ENCODE peak calls at places on chromosomes 12 and 14, in seven cellular contexts. D is nephron progenitor cell, F is left ventricle myocardium inferior, I is HepG2, R is COR-L47, U is GDM1, V is colonic mucosa. L is an unnamed sample.
A peak's percentile ranks its signal among the peaks of the same experiment; 100 is the strongest.

GRCh38 chr12:91563011-91563410 is 380.4 kb upstream of the DCN start:
- DNase-seq in F (no peak), R (no peak), I (no peak), D (no peak), V (no peak), U (no peak), L (no peak)

GRCh38 chr12:100348657-100349454 is 8.0 kb upstream of the SLC17A8 start:
- DNase-seq in V (no peak), I (peak; percentile 54), U (no peak), R (peak; percentile 30), F (no peak), D (no peak), L (peak; percentile 62)

GRCh38 chr14:54920052-54920451 is 17.4 kb upstream of the GCH1 start:
- DNase-seq in D (no peak), V (no peak), R (peak; percentile 39), F (no peak), I (no peak), U (no peak), L (no peak)

GRCh38 chr12:8554451-8555195 is 13.9 kb upstream of the CLEC4E start:
- DNase-seq in U (no peak), D (no peak), F (no peak), R (no peak), V (no peak), I (no peak), L (no peak)

GRCh38 chr12:30840715-30841114 is 85.8 kb upstream of the TSPAN11 start:
- DNase-seq in D (no peak), I (no peak), V (no peak), F (no peak), U (no peak), R (no peak), L (no peak)

GRCh38 chr14:23550827-23551265 is 719 bp downstream of the ZFHX2 start:
- DNase-seq in V (no peak), D (peak; percentile 64), U (no peak), F (peak; percentile 50), R (no peak), I (no peak), L (no peak)

GRCh38 chr14:76348898-76349297 is 27.0 kb upstream of the ESRRB start:
- DNase-seq in D (no peak), U (no peak), R (no peak), V (no peak), I (no peak), F (peak; percentile 25), L (no peak)

GRCh38 chr14:100569734-100570251 is 17.4 kb downstream of the BEGAIN start:
- DNase-seq in U (no peak), I (no peak), R (no peak), F (no peak), D (no peak), V (no peak), L (no peak)

GRCh38 chr14:106586098-106586704 is 1059.8 kb downstream of the TMEM121 start:
- DNase-seq in D (no peak), U (peak; percentile 51), I (peak; percentile 37), R (no peak), V (peak; percentile 51), F (no peak), L (peak; percentile 33)

GRCh38 chr14:22226381-22226780 is 362.6 kb downstream of the DAD1 start:
- DNase-seq in U (peak; percentile 66), F (no peak), R (no peak), I (no peak), V (no peak), D (no peak), L (no peak)

GRCh38 chr12:20523658-20524057 is 155.3 kb downstream of the PDE3A start:
- DNase-seq in U (no peak), V (no peak), D (no peak), R (no peak), F (no peak), I (no peak), L (no peak)

GRCh38 chr12:57763881-57764661 is 2.8 kb downstream of the CYP27B1 start:
- DNase-seq in V (no peak), I (no peak), U (no peak), R (no peak), F (no peak), D (no peak), L (no peak)

GRCh38 chr14:102096569-102097188 is 9.8 kb upstream of the HSP90AA1 start:
- DNase-seq in R (peak; percentile 86), D (peak; percentile 85), F (peak; percentile 86), I (peak; percentile 63), V (peak; percentile 92), U (peak; percentile 48), L (peak; percentile 87)

GRCh38 chr14:68486809-68487208 is 306.1 kb downstream of the ZFP36L1 start:
- DNase-seq in U (no peak), F (no peak), I (no peak), D (no peak), R (no peak), V (no peak), L (no peak)

GRCh38 chr12:58750484-58750883 is 169.8 kb downstream of the LRIG3 start:
- DNase-seq in I (no peak), U (no peak), D (no peak), F (no peak), V (no peak), R (no peak), L (no peak)

GRCh38 chr14:67665886-67666285 is 8.5 kb downstream of the VTI1B start:
- DNase-seq in R (no peak), F (no peak), D (no peak), I (no peak), U (no peak), V (no peak), L (no peak)

GRCh38 chr14:73795466-73795865 is 56.2 kb upstream of the PTGR2 start:
- DNase-seq in I (no peak), R (no peak), F (no peak), V (no peak), D (no peak), U (no peak), L (peak; percentile 5)

GRCh38 chr12:52440821-52441319 is 6.7 kb upstream of the KRT75 start:
- DNase-seq in I (no peak), U (no peak), D (no peak), F (no peak), V (no peak), R (no peak), L (no peak)

GRCh38 chr12:27186240-27186839 is 57.7 kb upstream of the STK38L start:
- DNase-seq in F (no peak), I (no peak), R (no peak), D (no peak), U (no peak), V (no peak), L (no peak)

GRCh38 chr12:1591029-1591428 is 3.4 kb downstream of the FBXL14 start:
- DNase-seq in V (peak; percentile 63), D (no peak), R (no peak), I (no peak), F (no peak), U (no peak), L (no peak)

GRCh38 chr12:62971769-62972525 is 37.0 kb upstream of the PPM1H start:
- DNase-seq in R (peak; percentile 5), U (no peak), D (no peak), V (no peak), I (no peak), F (no peak), L (no peak)

GRCh38 chr12:93804392-93805179 is 127.4 kb downstream of the CRADD start:
- DNase-seq in V (no peak), I (no peak), R (no peak), D (no peak), U (no peak), F (no peak), L (no peak)

GRCh38 chr14:44962573-44963528 is 861 bp downstream of the TOGARAM1 start:
- DNase-seq in U (no peak), V (peak; percentile 60), I (no peak), R (no peak), D (peak; percentile 50), F (peak; percentile 57), L (peak; percentile 49)

GRCh38 chr12:39892146-39892545 is 213.7 kb downstream of the SLC2A13 start:
- DNase-seq in U (no peak), I (no peak), F (no peak), R (no peak), D (peak; percentile 4), V (no peak), L (no peak)

GRCh38 chr14:55746533-55746932 is 166.5 kb downstream of the KTN1 start:
- DNase-seq in D (no peak), R (no peak), F (no peak), U (no peak), V (no peak), I (peak; percentile 14), L (peak; percentile 12)

GRCh38 chr12:110857528-110857927 is 10.7 kb downstream of the CCDC63 start:
- DNase-seq in U (no peak), V (no peak), R (no peak), I (no peak), D (no peak), F (no peak), L (no peak)

GRCh38 chr14:38762436-38762835 is 340.6 kb downstream of the SEC23A start:
- DNase-seq in F (no peak), D (no peak), V (no peak), I (no peak), U (no peak), R (no peak), L (no peak)

GRCh38 chr12:22190-22529 is 44.4 kb upstream of the IQSEC3 start:
- DNase-seq in F (no peak), I (peak; percentile 9), V (no peak), R (no peak), U (no peak), D (no peak), L (no peak)

GRCh38 chr12:24797901-24798300 is 151.0 kb downstream of the BCAT1 start:
- DNase-seq in R (no peak), V (no peak), U (no peak), I (no peak), F (no peak), D (no peak), L (no peak)

GRCh38 chr14:78737606-78738005 is 567.4 kb downstream of the NRXN3 start:
- DNase-seq in F (no peak), I (no peak), D (no peak), U (no peak), R (no peak), V (no peak), L (no peak)

GRCh38 chr14:65664436-65664835 is 251.9 kb downstream of the FUT8 start:
- DNase-seq in V (no peak), D (no peak), R (no peak), I (no peak), U (no peak), F (no peak), L (no peak)

GRCh38 chr14:51783765-51784164 is 76.6 kb upstream of the GNG2 start:
- DNase-seq in R (no peak), F (no peak), D (no peak), U (no peak), V (no peak), I (no peak), L (no peak)

GRCh38 chr12:98594050-98594853 is 766 bp downstream of the SLC25A3 start:
- DNase-seq in D (peak; percentile 30), I (no peak), R (peak; percentile 2), U (no peak), V (peak; percentile 45), F (peak; percentile 41), L (peak; percentile 25)

GRCh38 chr14:24273422-24273998 is 2.1 kb upstream of the RABGGTA start:
- DNase-seq in D (no peak), V (no peak), U (no peak), I (peak; percentile 60), R (no peak), F (no peak), L (no peak)

GRCh38 chr12:104457746-104458644 is 1.2 kb downstream of the CHST11 start:
- DNase-seq in F (peak; percentile 23), R (no peak), I (no peak), V (peak; percentile 24), D (peak; percentile 44), U (no peak), L (no peak)

GRCh38 chr12:48288387-48289268 is 62.1 kb downstream of the ZNF641 start:
- DNase-seq in I (no peak), D (no peak), R (no peak), U (no peak), V (no peak), F (no peak), L (no peak)

GRCh38 chr14:55837467-55837866 is 257.5 kb downstream of the KTN1 start:
- DNase-seq in U (no peak), V (no peak), D (no peak), F (no peak), I (peak; percentile 10), R (no peak), L (no peak)

GRCh38 chr14:86321151-86321550 is 791.2 kb downstream of the FLRT2 start:
- DNase-seq in F (no peak), R (no peak), D (no peak), I (no peak), U (no peak), V (no peak), L (no peak)